ENCODE peak calls at places on chromosome 1, in six cellular contexts. K, E, Q, A, Z and R are unnamed samples.

GRCh38 chr1:49351744-49352143 is 575.1 kb upstream of the BEND5 start:
- DNase-seq in Q (no peak), Z (no peak), K (no peak), A (no peak), E (no peak), R (no peak)

GRCh38 chr1:16318544-16318943 is 33.7 kb downstream of the FBXO42 start:
- DNase-seq in A (no peak), E (no peak), Z (no peak), Q (no peak), K (no peak), R (peak)

GRCh38 chr1:89641781-89642180 is 8.9 kb downstream of the LRRC8C start:
- DNase-seq in K (no peak), Z (no peak), Q (no peak), E (no peak), A (no peak), R (no peak)

GRCh38 chr1:22702671-22703070 is 8.0 kb upstream of the EPHB2 start:
- DNase-seq in E (no peak), Z (no peak), A (no peak), K (no peak), Q (no peak), R (no peak)

GRCh38 chr1:231020139-231020601 is 19.9 kb downstream of the FAM89A start:
- DNase-seq in Z (no peak), A (no peak), K (no peak), E (no peak), Q (no peak), R (peak)

GRCh38 chr1:225897595-225898514 is 8.9 kb upstream of the LEFTY1 start:
- DNase-seq in Q (no peak), Z (no peak), K (no peak), A (no peak), E (peak), R (no peak)

GRCh38 chr1:24318988-24319863 is at the start of gene GRHL3:
- DNase-seq in K (no peak), E (no peak), Q (no peak), A (no peak), Z (no peak), R (peak)

GRCh38 chr1:171794085-171794484 is 12.6 kb downstream of the METTL13 start:
- DNase-seq in E (no peak), Q (no peak), Z (no peak), K (peak), A (no peak), R (no peak)

GRCh38 chr1:146013566-146013937 is 8.0 kb downstream of the HJV start:
- DNase-seq in Z (no peak), Q (no peak), E (no peak), K (no peak), A (no peak), R (no peak)

GRCh38 chr1:218312509-218312908 is 27.4 kb downstream of the RRP15 start:
- DNase-seq in E (no peak), Q (no peak), A (no peak), Z (no peak), K (no peak), R (no peak)

GRCh38 chr1:1387098-1388077 is 11.7 kb downstream of the CCNL2 start:
- DNase-seq in Z (no peak), A (no peak), E (no peak), Q (no peak), K (no peak), R (no peak)

GRCh38 chr1:235527196-235527814 is 23.1 kb upstream of the B3GALNT2 start:
- DNase-seq in E (no peak), K (no peak), A (no peak), Z (no peak), Q (no peak), R (no peak)

GRCh38 chr1:65167544-65167943 is 19.5 kb downstream of the AK4 start:
- DNase-seq in K (no peak), Q (no peak), A (no peak), Z (no peak), E (no peak), R (no peak)

GRCh38 chr1:21115098-21115760 is 61.5 kb downstream of the EIF4G3 start:
- DNase-seq in Q (no peak), E (no peak), K (no peak), A (no peak), Z (no peak), R (no peak)

GRCh38 chr1:216270086-216270773 is 153.0 kb downstream of the USH2A start:
- DNase-seq in E (no peak), A (no peak), Z (no peak), Q (no peak), K (no peak), R (no peak)

GRCh38 chr1:80218112-80218511 is 1211.6 kb upstream of the ADGRL4 start:
- DNase-seq in E (no peak), Z (no peak), Q (no peak), A (no peak), K (no peak), R (no peak)

GRCh38 chr1:155196103-155196892 is 11.4 kb downstream of the THBS3 start:
- DNase-seq in K (no peak), A (no peak), E (no peak), Z (peak), Q (peak), R (no peak)

GRCh38 chr1:119838255-119838654 is 27.0 kb upstream of the REG4 start:
- DNase-seq in Z (no peak), K (no peak), A (no peak), E (no peak), Q (no peak), R (no peak)

GRCh38 chr1:211635602-211636205 is 39.7 kb downstream of the NEK2 start:
- DNase-seq in Q (no peak), E (no peak), K (no peak), Z (no peak), A (no peak), R (no peak)

GRCh38 chr1:39238476-39238875 is 34.0 kb downstream of the MACF1 start:
- DNase-seq in A (no peak), Q (peak), E (no peak), K (no peak), Z (peak), R (no peak)

GRCh38 chr1:9476790-9477463 is 62.3 kb upstream of the SLC25A33 start:
- DNase-seq in E (no peak), Q (no peak), K (no peak), A (no peak), Z (no peak), R (no peak)

GRCh38 chr1:172254521-172255222 is 165.8 kb upstream of the C1orf105 start:
- DNase-seq in Q (no peak), Z (no peak), A (no peak), K (no peak), E (no peak), R (no peak)

GRCh38 chr1:181327796-181328195 is 155.5 kb upstream of the CACNA1E start:
- DNase-seq in Z (no peak), Q (no peak), A (no peak), E (no peak), K (no peak), R (no peak)

GRCh38 chr1:6918286-6918907 is 133.1 kb downstream of the CAMTA1 start:
- DNase-seq in E (no peak), Q (no peak), A (no peak), Z (no peak), K (no peak), R (no peak)

GRCh38 chr1:168261390-168261789 is 19.3 kb upstream of the TBX19 start:
- DNase-seq in E (no peak), A (no peak), Q (no peak), K (no peak), Z (no peak), R (no peak)

GRCh38 chr1:187091666-187092065 is 262.9 kb downstream of the PLA2G4A start:
- DNase-seq in Z (no peak), A (no peak), E (no peak), K (no peak), Q (no peak), R (no peak)

GRCh38 chr1:2270260-2271100 is 42.4 kb downstream of the SKI start:
- DNase-seq in E (no peak), Z (no peak), K (no peak), A (no peak), Q (no peak), R (no peak)

GRCh38 chr1:159921251-159921650 is 4.1 kb downstream of the TAGLN2 start:
- DNase-seq in K (no peak), Q (no peak), A (no peak), E (peak), Z (no peak), R (no peak)

GRCh38 chr1:234512376-234512965 is 33.5 kb upstream of the TARBP1 start:
- DNase-seq in Q (no peak), K (no peak), Z (no peak), A (no peak), E (no peak), R (no peak)

GRCh38 chr1:99645199-99645598 is 714 bp upstream of the PALMD start:
- DNase-seq in Z (no peak), Q (no peak), K (no peak), A (no peak), E (no peak), R (peak)

GRCh38 chr1:34970829-34971228 is 14.3 kb downstream of the TMEM35B start:
- DNase-seq in K (no peak), A (no peak), Q (no peak), Z (no peak), E (no peak), R (no peak)

GRCh38 chr1:236035681-236036101 is 29.2 kb downstream of the NID1 start:
- DNase-seq in K (no peak), A (no peak), Z (no peak), Q (no peak), E (no peak), R (no peak)

GRCh38 chr1:180953791-180954721 is 41.4 kb downstream of the KIAA1614 start:
- DNase-seq in E (peak), A (peak), Z (peak), Q (peak), K (no peak), R (peak)

GRCh38 chr1:145994391-145995120 is 1.8 kb downstream of the TXNIP start:
- DNase-seq in A (no peak), Z (no peak), E (no peak), K (no peak), Q (no peak), R (no peak)

GRCh38 chr1:119374208-119374877 is 5.8 kb downstream of the HAO2 start:
- DNase-seq in K (no peak), Z (no peak), A (no peak), E (no peak), Q (no peak), R (no peak)

GRCh38 chr1:247605286-247605685 is at the start of gene OR2G3:
- DNase-seq in E (no peak), Q (no peak), A (no peak), K (no peak), Z (no peak), R (no peak)

GRCh38 chr1:165954940-165955339 is 127.5 kb downstream of the UCK2 start:
- DNase-seq in E (no peak), K (no peak), Q (no peak), A (no peak), Z (no peak), R (no peak)

GRCh38 chr1:46413596-46413985 is 19.5 kb downstream of the FAAH start:
- DNase-seq in A (no peak), Z (peak), K (no peak), Q (no peak), E (no peak), R (no peak)